ENCODE peak calls at places on chromosomes 16 and 17, in six cellular contexts. S is GM12878, N is WTC11, B is HepG2, E is HCT116, W is H1. P is an unnamed sample.

GRCh38 chr17:7988750-7989178 is 13.7 kb upstream of the GUCY2D start:
- DNase-seq in S (peak), N (no peak), B (peak), E (peak), W (no peak), P (peak)

GRCh38 chr16:82506734-82507133 is 120.0 kb upstream of the CDH13 start:
- DNase-seq in S (no peak), N (no peak), B (no peak), E (no peak), W (no peak), P (no peak)

GRCh38 chr16:90044111-90044551 is 24.9 kb upstream of the DBNDD1 start:
- DNase-seq in S (no peak), N (no peak), B (peak), E (peak), W (no peak), P (peak)

GRCh38 chr17:77944390-77945222 is 13.9 kb upstream of the TNRC6C start:
- DNase-seq in S (no peak), N (no peak), B (no peak), E (no peak), W (no peak), P (no peak)

GRCh38 chr16:457732-458400 is 32.4 kb downstream of the RAB11FIP3 start:
- DNase-seq in S (no peak), N (no peak), B (no peak), E (no peak), W (no peak), P (no peak)

GRCh38 chr16:47016700-47017133 is 43.2 kb upstream of the DNAJA2 start:
- DNase-seq in S (peak), N (no peak), B (no peak), E (no peak), W (no peak), P (no peak)

GRCh38 chr16:59698341-59698979 is 964.3 kb upstream of the GOT2 start:
- DNase-seq in S (no peak), N (no peak), B (no peak), E (no peak), W (no peak), P (no peak)

GRCh38 chr16:13835935-13836334 is 84.0 kb upstream of the ERCC4 start:
- DNase-seq in S (no peak), N (no peak), B (no peak), E (no peak), W (no peak), P (no peak)

GRCh38 chr16:19804538-19805323 is 79.9 kb downstream of the GPRC5B start:
- DNase-seq in S (no peak), N (peak), B (no peak), E (no peak), W (peak), P (no peak)

GRCh38 chr16:68013440-68013839 is 2.3 kb downstream of the DPEP2NB start:
- DNase-seq in S (no peak), N (no peak), B (no peak), E (no peak), W (no peak), P (no peak)

GRCh38 chr17:67636841-67637240 is 80.9 kb upstream of the NOL11 start:
- DNase-seq in S (no peak), N (no peak), B (no peak), E (no peak), W (no peak), P (no peak)

GRCh38 chr16:28279006-28279405 is 13.3 kb upstream of the SBK1 start:
- DNase-seq in S (no peak), N (no peak), B (no peak), E (no peak), W (no peak), P (no peak)

GRCh38 chr16:87559976-87560375 is 42.3 kb upstream of the JPH3 start:
- DNase-seq in S (no peak), N (no peak), B (no peak), E (no peak), W (no peak), P (no peak)

GRCh38 chr16:20181949-20182348 is 108.3 kb upstream of the GPR139 start:
- DNase-seq in S (no peak), N (no peak), B (no peak), E (no peak), W (no peak), P (no peak)

GRCh38 chr17:65568918-65569317 is 7.5 kb upstream of the AXIN2 start:
- DNase-seq in S (peak), N (no peak), B (no peak), E (no peak), W (no peak), P (no peak)

GRCh38 chr16:30567991-30568638 is 3.4 kb downstream of the ZNF688 start:
- DNase-seq in S (peak), N (no peak), B (peak), E (no peak), W (no peak), P (no peak)

GRCh38 chr17:49468827-49469385 is 26.2 kb upstream of the NGFR start:
- DNase-seq in S (no peak), N (no peak), B (no peak), E (no peak), W (no peak), P (no peak)

GRCh38 chr17:49471769-49472168 is 23.3 kb upstream of the NGFR start:
- DNase-seq in S (no peak), N (no peak), B (no peak), E (no peak), W (no peak), P (no peak)

GRCh38 chr17:49472527-49472926 is 22.6 kb upstream of the NGFR start:
- DNase-seq in S (no peak), N (no peak), B (no peak), E (no peak), W (no peak), P (no peak)

GRCh38 chr17:49469831-49470568 is 25.1 kb upstream of the NGFR start:
- DNase-seq in S (no peak), N (peak), B (no peak), E (no peak), W (no peak), P (no peak)

DNA sequence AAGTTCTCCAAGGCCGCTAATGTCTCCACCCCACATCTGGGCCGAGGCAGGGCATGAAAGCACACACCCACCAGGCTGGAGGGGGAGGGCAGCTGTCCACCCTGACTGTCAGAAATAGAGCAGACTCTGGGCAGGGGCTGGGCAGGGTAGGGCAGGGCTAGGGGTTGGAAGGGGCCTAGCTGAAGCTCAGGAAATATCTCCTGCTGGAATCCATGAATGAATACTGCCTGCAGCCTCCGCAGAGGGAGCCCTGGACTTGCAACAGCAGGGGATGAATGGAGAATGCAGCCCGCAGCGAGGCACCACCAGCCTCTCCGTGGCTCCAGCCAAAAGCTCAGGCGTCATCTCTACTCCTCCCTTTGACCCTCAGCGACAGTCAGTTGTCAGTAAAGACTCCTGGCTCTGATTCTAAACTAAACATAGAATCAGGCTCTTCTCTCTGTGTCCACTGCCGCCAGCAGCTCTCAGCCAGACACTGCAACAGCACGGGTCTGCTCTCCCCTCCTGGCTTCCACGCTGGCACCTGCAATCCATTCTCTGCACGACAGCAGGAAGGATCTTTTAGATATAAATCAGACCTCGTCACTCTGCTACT is 23.9 kb upstream of the NGFR start:
- DNase-seq in S (no peak), N (no peak), B (peak), E (no peak), W (no peak), P (no peak)
- TF ChIP-seq ATF3 in S (no peak), N (no peak), B (no peak), E (no peak), W (no peak), P (no peak)

GRCh38 chr17:2400474-2400866 is 390 bp downstream of the MNT start:
- DNase-seq in S (no peak), N (peak), B (peak), E (no peak), W (no peak), P (peak)
- TF ChIP-seq ATF3 in S (no peak), N (no peak), B (no peak), E (no peak), W (no peak), P (no peak)

GRCh38 chr16:78990309-78990701 is 610.2 kb downstream of the MAF start:
- DNase-seq in S (no peak), N (no peak), B (no peak), E (no peak), W (no peak), P (no peak)
- TF ChIP-seq ATF3 in S (no peak), N (no peak), B (no peak), E (no peak), W (no peak), P (no peak)

GRCh38 chr17:81690549-81690948 is 6.7 kb downstream of the HGS start:
- DNase-seq in S (no peak), N (no peak), B (no peak), E (no peak), W (no peak), P (no peak)

GRCh38 chr17:81690066-81690465 is 6.3 kb downstream of the HGS start:
- DNase-seq in S (no peak), N (no peak), B (no peak), E (no peak), W (no peak), P (no peak)

GRCh38 chr17:81686614-81687013 is 2.8 kb downstream of the HGS start:
- DNase-seq in S (no peak), N (no peak), B (no peak), E (no peak), W (no peak), P (no peak)

GRCh38 chr17:81688616-81689015 is 4.8 kb downstream of the HGS start:
- DNase-seq in S (no peak), N (no peak), B (no peak), E (no peak), W (no peak), P (no peak)

DNA sequence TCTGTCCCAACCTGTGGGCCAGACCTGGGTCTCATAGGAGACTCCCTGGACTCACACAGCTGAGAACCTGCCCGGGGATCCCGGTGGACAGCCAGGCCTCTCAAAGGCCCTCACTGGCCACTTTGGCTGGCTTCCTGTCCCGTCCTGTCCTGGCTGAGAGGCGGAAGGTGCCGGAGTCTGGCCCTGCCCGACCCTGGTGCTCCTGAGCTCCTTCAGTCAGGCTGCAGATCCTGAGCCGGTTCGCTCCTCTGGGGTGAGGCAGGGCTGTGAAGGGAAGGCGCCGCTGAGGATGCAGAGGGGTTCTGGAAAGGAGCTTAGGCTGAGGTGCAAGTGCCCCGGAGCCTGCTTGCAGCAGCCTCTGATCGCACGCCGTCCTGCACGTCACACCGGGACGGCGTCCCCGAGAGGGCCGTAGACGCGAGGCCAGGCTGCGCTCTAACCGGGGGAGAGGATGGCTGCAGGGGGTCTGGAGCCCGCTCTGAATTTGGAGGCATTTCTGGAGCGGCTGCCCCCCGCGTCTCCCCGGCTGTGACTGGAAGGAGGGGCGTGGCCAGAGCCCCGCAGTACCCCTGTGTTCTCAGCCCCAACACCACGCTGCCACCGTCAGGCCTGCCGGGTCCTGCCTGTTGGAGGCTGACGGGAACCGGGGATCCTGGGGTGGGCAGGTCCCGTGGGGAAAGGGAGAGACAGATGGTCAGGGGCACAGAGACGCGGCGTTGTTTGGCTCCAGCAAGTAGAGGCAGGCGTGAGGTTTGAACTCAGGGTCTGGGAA is 4.1 kb downstream of the HGS start:
- DNase-seq in S (no peak), N (no peak), B (no peak), E (no peak), W (no peak), P (no peak)
- TF ChIP-seq ATF3 in S (no peak), N (no peak), B (no peak), E (no peak), W (no peak), P (no peak)

GRCh38 chr16:7405166-7405565 is 72.5 kb downstream of the RBFOX1 start:
- DNase-seq in S (no peak), N (no peak), B (peak), E (no peak), W (no peak), P (peak)
- TF ChIP-seq ATF3 in S (no peak), N (no peak), B (no peak), E (no peak), W (no peak), P (no peak)

GRCh38 chr16:66372078-66372897 is 5.8 kb downstream of the CDH5 start:
- DNase-seq in S (no peak), N (no peak), B (no peak), E (no peak), W (no peak), P (no peak)
- TF ChIP-seq ATF3 in S (no peak), N (no peak), B (no peak), E (no peak), W (no peak), P (no peak)

DNA sequence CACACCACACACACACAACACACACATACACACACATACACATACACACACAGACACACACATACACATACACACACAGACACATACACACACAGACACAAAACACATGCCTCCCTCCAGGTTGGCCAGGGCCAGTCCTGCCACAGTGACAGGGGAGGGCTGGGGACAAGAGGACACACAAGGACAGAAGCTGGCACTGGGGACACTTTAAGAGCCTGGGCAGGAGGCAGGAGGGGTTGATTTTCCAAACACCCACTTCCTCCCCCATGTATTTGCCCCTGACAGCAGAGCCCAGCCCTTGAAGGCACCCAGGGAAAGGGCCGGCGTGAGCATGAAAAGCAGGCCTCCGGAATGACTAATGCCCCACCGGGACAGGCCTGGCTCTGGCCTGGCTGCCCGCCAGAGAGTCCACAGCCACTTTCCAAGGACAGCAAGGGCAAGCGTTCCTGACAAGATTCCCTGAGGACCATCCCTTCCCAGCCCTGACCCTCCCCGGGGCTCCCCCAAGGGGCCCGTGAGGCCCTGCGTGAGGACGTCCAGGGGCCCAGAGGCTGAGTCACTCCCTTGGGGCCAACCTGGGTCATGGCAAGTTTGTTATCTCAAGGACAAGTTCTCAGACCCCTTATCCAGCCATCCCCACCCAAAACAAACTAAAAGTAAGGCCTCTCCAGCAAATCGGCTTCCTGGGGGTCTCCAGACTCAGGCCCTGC is 235.6 kb downstream of the ZNF423 start:
- DNase-seq in S (no peak), N (no peak), B (peak), E (peak), W (no peak), P (peak)
- TF ChIP-seq ATF3 in S (no peak), N (no peak), B (no peak), E (no peak), W (no peak), P (peak)

DNA sequence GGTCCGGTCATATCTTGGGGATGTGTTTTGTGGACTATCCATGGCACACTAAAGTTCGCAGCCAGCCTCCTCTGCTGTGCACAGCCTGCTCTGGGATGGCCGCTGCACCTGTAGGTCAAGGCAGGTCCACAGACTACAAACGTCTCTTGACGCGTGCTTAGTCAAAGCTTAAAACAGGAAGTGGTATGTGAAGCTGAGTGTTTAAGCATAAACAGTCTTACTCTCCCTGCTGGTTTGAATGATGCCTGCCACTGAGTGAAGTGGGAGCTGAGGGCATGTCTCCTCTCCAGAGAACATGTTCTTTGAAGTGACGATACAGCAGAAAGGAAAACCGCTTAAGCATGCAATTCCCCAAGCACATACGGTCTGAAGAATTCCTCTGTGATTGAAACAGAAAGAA is 365.6 kb downstream of the SLC39A11 start:
- DNase-seq in S (peak), N (no peak), B (no peak), E (no peak), W (no peak), P (no peak)
- TF ChIP-seq ATF3 in S (no peak), N (no peak), B (no peak), E (no peak), W (no peak), P (no peak)

DNA sequence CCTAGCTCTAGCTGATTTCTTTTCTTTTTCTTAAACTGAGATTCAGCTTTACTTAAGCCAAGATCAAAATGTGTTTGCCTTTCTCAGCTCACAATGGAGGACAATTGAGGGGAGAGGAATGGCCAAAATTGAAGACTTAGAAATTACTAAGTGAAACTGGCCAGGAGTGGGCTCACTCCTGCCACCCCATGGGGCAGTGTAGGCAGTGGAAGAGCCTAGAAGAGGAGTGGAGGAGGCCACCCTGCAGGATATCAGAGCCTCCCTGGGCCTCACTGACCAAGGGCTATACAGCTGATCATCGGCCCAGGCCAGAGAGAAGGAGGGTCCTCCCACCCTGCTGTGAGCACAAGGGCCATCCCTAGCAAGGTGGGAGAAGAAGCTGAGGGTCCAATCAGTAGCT is 119.8 kb downstream of the CCT6B start:
- DNase-seq in S (no peak), N (no peak), B (no peak), E (no peak), W (no peak), P (no peak)
- TF ChIP-seq ATF3 in S (no peak), N (no peak), B (no peak), E (no peak), W (no peak), P (no peak)

GRCh38 chr17:3627768-3628167 is 8.3 kb downstream of the SHPK start:
- DNase-seq in S (no peak), N (no peak), B (no peak), E (no peak), W (no peak), P (no peak)

GRCh38 chr17:3622977-3623594 is 13.0 kb downstream of the SHPK start:
- DNase-seq in S (no peak), N (no peak), B (no peak), E (no peak), W (no peak), P (no peak)

GRCh38 chr17:3621146-3621720 is 12.0 kb upstream of the TRPV1 start:
- DNase-seq in S (no peak), N (no peak), B (no peak), E (no peak), W (no peak), P (no peak)

DNA sequence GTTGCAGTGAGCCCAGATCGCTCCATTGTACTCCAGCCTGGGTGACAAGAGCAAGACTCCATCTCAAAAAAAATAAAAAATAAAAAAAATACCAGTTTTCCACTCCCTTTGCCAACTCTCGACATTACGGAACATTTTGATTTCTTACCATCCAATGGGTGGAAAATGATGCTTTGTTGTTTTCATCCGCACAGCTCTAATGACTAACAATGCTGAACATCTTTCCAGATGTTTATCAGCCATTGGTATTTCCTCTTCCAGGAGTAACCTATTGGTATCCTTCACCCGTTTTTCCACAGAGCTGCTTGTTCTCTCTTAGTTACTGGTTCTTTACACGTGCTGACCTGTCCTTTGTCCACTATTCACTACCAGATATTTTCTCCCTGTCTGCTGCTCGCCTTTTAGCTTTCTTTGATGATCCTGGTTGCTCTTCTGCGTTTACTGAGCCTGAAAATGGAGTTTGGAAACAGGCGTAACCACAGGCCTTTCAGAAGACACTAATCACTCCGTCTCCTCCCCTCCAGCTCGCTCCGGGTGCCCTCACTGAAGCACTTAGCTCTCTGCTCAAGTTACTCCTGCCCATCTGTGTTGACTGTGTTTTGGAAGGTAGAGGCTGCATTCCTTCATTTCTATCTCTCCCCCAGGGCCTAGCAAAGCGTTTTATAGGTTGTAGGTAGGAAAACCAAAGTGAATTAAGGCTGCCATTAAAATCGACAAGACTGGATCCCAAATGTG is 9.1 kb downstream of the SHPK start:
- DNase-seq in S (no peak), N (no peak), B (no peak), E (no peak), W (no peak), P (no peak)
- TF ChIP-seq ATF3 in S (no peak), N (no peak), B (no peak), E (no peak), W (no peak), P (no peak)